ENCODE peak calls at places on chromosomes 4 and X, in four cellular contexts. E is lower lobe of right lung; V is naive thymus-derived CD4-positive, alpha-beta T cell; A is cardiac muscle cell. Q is an unnamed sample.

GRCh38 chr4:140497776-140498636 is at the start of gene MGAT4D:
- DNase-seq in V (no peak), E (no peak), A (peak), Q (no peak)

GRCh38 chrX:136380010-136380769 is 79.4 kb downstream of the ADGRG4 start:
- DNase-seq in A (no peak), V (no peak), E (no peak), Q (no peak)

GRCh38 chr4:5712517-5712916 is 1.5 kb downstream of the EVC start:
- DNase-seq in E (no peak), A (no peak), V (no peak), Q (no peak)

GRCh38 chr4:186676531-186677158 is 47.0 kb downstream of the FAT1 start:
- DNase-seq in E (no peak), A (peak), V (no peak), Q (no peak)

GRCh38 chrX:129145898-129146297 is 377.4 kb downstream of the SMARCA1 start:
- DNase-seq in E (no peak), V (no peak), A (no peak), Q (no peak)

GRCh38 chr4:151744614-151745013 is 16.2 kb downstream of the GATB start:
- DNase-seq in V (no peak), A (no peak), E (no peak), Q (no peak)

GRCh38 chrX:54492340-54492739 is 3.7 kb downstream of the FGD1 start:
- DNase-seq in V (no peak), E (no peak), A (no peak), Q (no peak)

GRCh38 chr4:35300996-35301774 is 943.1 kb downstream of the ARAP2 start:
- DNase-seq in A (peak), E (peak), V (no peak), Q (no peak)

GRCh38 chr4:5460106-5460801 is 248.1 kb downstream of the EVC2 start:
- DNase-seq in E (no peak), V (no peak), A (peak), Q (no peak)

GRCh38 chr4:99610605-99611172 is 36.1 kb downstream of the MTTP start:
- DNase-seq in A (no peak), E (no peak), V (no peak), Q (no peak)

GRCh38 chr4:9942921-9943600 is 78.2 kb downstream of the SLC2A9 start:
- DNase-seq in E (no peak), A (no peak), V (no peak), Q (no peak)

GRCh38 chrX:54358424-54359211 is 772 bp upstream of the WNK3 start:
- DNase-seq in V (peak), E (peak), A (peak), Q (peak)

GRCh38 chr4:82721819-82722423 is 76.7 kb downstream of the SCD5 start:
- DNase-seq in V (peak), E (no peak), A (peak), Q (no peak)

GRCh38 chr4:181911420-181911819 is 331.8 kb upstream of the TENM3 start:
- DNase-seq in V (no peak), E (no peak), A (no peak), Q (no peak)

GRCh38 chr4:147550626-147551250 is 66.5 kb upstream of the TMEM184C start:
- DNase-seq in V (no peak), E (no peak), A (no peak), Q (no peak)

GRCh38 chr4:3371581-3372001 is 70.2 kb upstream of the HGFAC start:
- DNase-seq in A (peak), E (peak), V (no peak), Q (no peak)

GRCh38 chr4:69782651-69783310 is 22.4 kb upstream of the SULT1B1 start:
- DNase-seq in E (no peak), A (no peak), V (no peak), Q (no peak)

GRCh38 chrX:68894142-68894512 is 65.3 kb downstream of the EFNB1 start:
- DNase-seq in V (no peak), A (no peak), E (no peak), Q (no peak)

GRCh38 chrX:135625995-135626394 is 87.4 kb upstream of the CT45A1 start:
- DNase-seq in E (no peak), A (peak), V (no peak), Q (no peak)

GRCh38 chr4:155403886-155404285 is 27.1 kb upstream of the MAP9 start:
- DNase-seq in A (peak), V (no peak), E (no peak), Q (no peak)

GRCh38 chrX:124829930-124830329 is 483.6 kb downstream of the SH2D1A start:
- DNase-seq in A (no peak), E (no peak), V (no peak), Q (no peak)

GRCh38 chr4:79042079-79042674 is 102.9 kb upstream of the PAQR3 start:
- DNase-seq in V (no peak), E (no peak), A (peak), Q (no peak)

GRCh38 chr4:4430492-4431195 is 43.7 kb downstream of the NSG1 start:
- DNase-seq in V (peak), E (no peak), A (peak), Q (peak)

GRCh38 chr4:33722800-33723511 is 2521.4 kb downstream of the ARAP2 start:
- DNase-seq in V (no peak), A (no peak), E (no peak), Q (no peak)

GRCh38 chr4:105058177-105058812 is 88.4 kb upstream of the TET2 start:
- DNase-seq in V (no peak), E (no peak), A (no peak), Q (no peak)

GRCh38 chrX:98379134-98379533 is 1495.4 kb downstream of the RPA4 start:
- DNase-seq in E (no peak), A (no peak), V (no peak), Q (no peak)

GRCh38 chr4:23006756-23007155 is 314.0 kb downstream of the GBA3 start:
- DNase-seq in V (no peak), E (no peak), A (no peak), Q (no peak)
- H3K27ac ChIP-seq in V (no peak), E (no peak), A (no peak), Q (no peak)

GRCh38 chr4:55173580-55173979 is 48.2 kb upstream of the KDR start:
- DNase-seq in A (no peak), V (no peak), E (no peak), Q (no peak)

GRCh38 chr4:55176497-55176896 is 51.1 kb upstream of the KDR start:
- DNase-seq in A (no peak), V (no peak), E (no peak), Q (no peak)

GRCh38 chr4:55177461-55177860 is 52.1 kb upstream of the KDR start:
- DNase-seq in E (no peak), A (no peak), V (no peak), Q (no peak)

GRCh38 chr4:55178226-55179005 is 53.0 kb upstream of the KDR start:
- DNase-seq in V (no peak), E (no peak), A (no peak), Q (no peak)

DNA sequence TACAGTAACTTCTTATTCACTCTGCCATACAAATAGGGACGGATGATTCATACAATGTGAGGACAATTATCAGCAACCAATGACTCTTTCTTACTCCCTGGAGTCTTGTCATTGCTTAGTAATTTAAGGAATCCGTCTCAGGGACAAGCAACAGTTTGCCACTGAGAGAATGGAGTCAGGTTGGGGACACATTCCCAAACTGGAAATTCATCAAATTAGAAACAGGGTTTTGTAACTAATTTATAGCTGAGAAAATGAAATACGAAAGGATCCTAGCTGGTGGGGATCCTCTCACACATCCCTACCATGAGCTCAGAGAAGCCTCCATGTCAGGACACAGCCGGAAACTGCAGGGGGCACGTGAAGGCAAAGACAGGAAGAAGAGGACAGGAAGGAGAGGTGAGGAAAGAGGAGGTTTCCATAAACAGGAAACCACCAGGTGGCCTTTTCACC is 50.4 kb upstream of the KDR start:
- DNase-seq in E (no peak), A (no peak), V (no peak), Q (no peak)
- H3K27ac ChIP-seq in E (no peak), A (no peak), V (no peak), Q (no peak)

GRCh38 chrX:12975999-12976558 is 1.2 kb downstream of the TMSB4X start:
- DNase-seq in V (no peak), E (peak), A (peak), Q (no peak)

GRCh38 chrX:12979011-12979629 is 4.2 kb downstream of the TMSB4X start:
- DNase-seq in V (no peak), A (no peak), E (no peak), Q (no peak)

GRCh38 chrX:12979630-12980015 is 4.7 kb downstream of the TMSB4X start:
- DNase-seq in E (no peak), A (no peak), V (no peak), Q (no peak)

GRCh38 chrX:12977761-12978204 is 2.9 kb downstream of the TMSB4X start:
- DNase-seq in A (no peak), E (no peak), V (no peak), Q (no peak)

DNA sequence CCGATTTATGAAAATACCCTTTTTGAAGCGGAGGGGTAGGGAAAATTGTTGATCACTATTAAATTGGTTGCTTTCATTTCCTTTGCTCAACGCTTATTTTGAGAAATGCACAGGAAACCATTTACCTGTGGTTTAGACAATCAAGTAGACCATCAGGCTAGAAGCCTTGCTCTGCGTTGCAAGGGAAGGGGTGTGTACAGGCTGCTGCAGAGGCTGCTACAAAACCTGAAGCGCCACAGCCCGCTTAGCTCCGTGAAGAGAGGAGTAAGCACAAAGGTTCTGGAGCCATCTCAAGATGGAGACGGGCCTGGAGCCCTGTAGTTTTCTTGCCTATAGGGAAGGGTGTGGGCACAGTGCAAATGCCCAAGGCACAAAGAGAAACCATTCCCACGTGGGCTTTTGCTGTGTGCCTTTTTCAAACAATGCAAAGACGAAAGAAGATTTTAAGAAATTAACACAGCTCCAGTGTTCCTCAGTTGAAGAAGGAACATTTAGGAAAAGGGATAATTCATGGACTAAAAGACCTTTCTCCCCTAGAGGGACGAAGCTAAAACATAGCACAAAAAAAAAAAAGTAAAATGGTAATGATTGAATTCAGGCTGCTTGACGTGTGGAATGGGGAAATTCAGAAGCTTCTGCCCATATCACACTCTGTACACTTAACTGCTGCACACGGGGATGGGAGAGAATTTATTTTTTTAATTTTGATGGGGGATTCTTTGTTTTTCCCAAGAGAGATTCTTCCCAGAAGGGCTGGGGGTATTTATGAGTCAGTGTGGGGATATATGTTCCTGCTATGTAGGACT is 3.5 kb downstream of the TMSB4X start:
- DNase-seq in E (peak), A (no peak), V (peak), Q (no peak)
- H3K27ac ChIP-seq in E (peak), A (no peak), V (peak), Q (peak)

DNA sequence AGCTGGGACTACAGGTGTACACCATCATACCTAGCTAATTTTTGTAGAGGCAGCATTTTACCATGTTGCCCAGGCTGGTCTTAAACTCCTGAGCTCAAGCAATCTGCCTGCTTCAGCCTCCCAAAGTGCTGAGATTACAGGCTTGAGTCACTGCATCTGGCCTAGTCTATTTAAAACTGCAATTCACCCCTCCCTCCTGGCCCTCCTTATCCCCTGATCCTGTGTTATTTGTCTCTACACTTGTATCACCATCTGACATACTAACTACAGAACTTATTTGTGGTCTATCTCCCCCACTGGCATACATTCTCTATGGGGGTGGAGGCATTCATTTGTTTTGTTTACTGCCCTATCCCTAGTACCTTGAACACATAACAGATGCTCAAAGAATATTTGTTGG is 23.7 kb downstream of the CC2D2A start:
- DNase-seq in A (no peak), E (no peak), V (no peak), Q (no peak)
- H3K27ac ChIP-seq in A (no peak), E (no peak), V (no peak), Q (no peak)

DNA sequence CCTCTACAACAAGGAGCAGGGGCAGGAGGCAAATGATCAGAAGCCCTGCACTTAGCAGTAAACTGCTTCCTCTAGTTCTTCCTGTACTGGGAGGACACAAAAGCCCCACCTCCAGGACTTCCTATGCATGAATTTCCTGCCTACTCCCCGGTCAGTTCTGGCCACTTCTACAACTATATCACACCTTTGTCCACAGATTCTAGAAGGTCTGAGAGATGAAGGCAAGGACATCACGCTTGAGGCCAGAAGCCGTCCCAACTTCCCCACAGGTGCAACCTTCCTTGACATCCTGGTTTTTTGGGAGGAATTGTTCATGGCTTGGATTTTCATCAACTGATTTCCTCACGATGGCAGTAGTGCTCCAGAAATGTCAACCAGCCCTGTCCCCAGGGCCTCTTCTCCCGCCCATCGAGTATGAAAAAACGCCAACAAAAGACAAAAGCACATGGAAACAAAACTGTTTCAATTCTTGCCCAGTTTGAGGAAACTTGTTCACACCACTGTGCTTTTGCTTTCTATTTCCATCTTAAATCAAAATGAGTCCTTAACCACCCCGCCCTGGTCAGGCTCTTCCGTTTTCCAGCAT is 206.5 kb upstream of the STK26 start:
- DNase-seq in E (no peak), A (no peak), V (peak), Q (peak)
- H3K27ac ChIP-seq in E (peak), A (no peak), V (peak), Q (peak)

GRCh38 chr4:107993969-107994368 is 4.3 kb downstream of the HADH start:
- DNase-seq in A (no peak), V (no peak), E (no peak), Q (no peak)
- H3K27ac ChIP-seq in A (no peak), V (no peak), E (no peak), Q (no peak)

DNA sequence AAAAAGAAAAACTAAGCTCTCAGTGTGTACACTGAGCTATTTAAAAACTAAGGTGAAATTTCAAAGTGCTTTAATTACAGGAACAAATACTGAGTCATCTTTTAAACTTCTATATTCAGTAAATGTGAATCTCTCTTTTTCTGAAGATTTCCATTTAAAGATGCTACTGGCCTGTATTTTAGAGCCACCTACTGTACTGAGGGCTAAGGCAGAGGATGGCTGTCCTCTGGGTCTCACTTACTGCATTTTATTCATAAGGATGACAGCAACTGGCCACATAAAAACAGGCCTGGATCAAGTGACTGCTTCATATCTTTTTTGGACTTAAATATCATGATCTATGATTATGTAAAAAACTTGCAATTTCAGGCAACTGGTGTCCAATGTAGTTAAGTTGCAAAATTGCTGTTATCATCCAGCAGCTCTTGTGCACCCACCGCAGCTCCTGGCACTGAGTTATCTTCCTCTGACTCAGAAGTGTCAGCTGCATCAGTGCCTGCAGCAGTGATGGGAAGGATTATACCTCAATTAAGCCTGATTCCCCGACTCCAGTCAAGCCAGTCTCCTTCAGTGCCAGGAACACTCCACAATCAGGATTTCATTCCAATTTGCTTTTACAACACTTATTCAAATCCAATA is 1073.7 kb downstream of the PDHA2 start:
- DNase-seq in V (no peak), A (no peak), E (no peak), Q (no peak)
- H3K27ac ChIP-seq in V (no peak), A (no peak), E (no peak), Q (no peak)

GRCh38 chr4:8665406-8666360 is 73.1 kb downstream of the CPZ start:
- DNase-seq in E (peak), V (no peak), A (no peak), Q (no peak)

GRCh38 chr4:8666581-8666980 is 74.0 kb downstream of the CPZ start:
- DNase-seq in A (no peak), E (peak), V (no peak), Q (no peak)

GRCh38 chr4:8664976-8665375 is 72.4 kb downstream of the CPZ start:
- DNase-seq in E (peak), A (no peak), V (no peak), Q (no peak)

GRCh38 chr4:8662776-8663175 is 70.2 kb downstream of the CPZ start:
- DNase-seq in E (peak), V (no peak), A (no peak), Q (no peak)

DNA sequence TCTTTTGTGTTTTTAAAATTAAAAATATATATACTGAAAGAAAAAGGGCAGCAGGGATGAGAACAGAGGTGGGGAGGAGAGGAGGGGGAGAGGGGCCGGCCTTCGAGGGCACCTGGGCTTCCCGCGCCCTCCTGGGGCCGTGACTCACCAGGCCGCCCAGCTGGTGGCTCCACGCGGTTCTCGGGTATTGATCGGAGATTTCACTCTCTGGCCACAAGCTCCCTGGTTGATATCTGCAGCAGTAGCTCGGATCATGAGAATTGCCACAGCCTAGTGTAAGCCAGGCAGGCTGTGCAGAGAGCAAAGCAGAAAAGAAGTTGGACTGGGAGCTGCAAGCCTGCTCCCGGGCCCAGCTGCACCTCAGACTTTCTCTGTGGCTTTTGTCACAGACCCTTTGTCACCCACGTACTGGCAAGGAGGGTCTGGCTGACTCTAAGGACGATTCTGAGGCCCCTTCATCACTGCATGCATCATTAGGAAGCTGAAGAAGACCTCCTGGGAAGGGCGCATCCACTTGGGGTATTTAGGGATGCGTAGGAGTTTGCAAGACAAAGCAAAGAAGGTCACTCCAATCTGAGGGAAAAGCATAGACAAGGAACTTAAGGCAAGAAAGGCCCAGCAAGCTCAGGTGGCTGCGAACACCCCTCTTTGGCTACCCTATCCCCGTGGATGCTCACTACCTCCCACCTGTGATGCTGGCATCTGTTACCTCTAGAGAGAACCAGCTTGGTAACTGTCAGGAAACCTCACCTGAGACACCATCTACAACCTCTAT is 71.7 kb downstream of the CPZ start:
- DNase-seq in V (no peak), E (peak), A (no peak), Q (no peak)
- H3K27ac ChIP-seq in V (no peak), E (no peak), A (no peak), Q (no peak)

Q was measured in CD8-positive, alpha-beta T cell.